ENCODE peak calls at places on chromosome 16, in nine cellular contexts. D is adipocyte, S is pancreas, Y is endodermal cell, Q is body of pancreas, E is GM23338, L is DND-41, C is heart left ventricle, N is cardiac muscle cell. V is an unnamed sample. For H3K36me3, the result is how much of the 10 kb centered on the place peaks cover.

GRCh38 chr16:2529961-2530628 is 1.1 kb downstream of the CEMP1 start:
- DNase-seq in D (no peak), S (peak), Y (no peak), Q (no peak), E (no peak), L (no peak), C (peak), N (no peak), V (no peak)

GRCh38 chr16:80580109-80580832 is 39.5 kb downstream of the DYNLRB2 start:
- DNase-seq in D (no peak), S (no peak), Y (no peak), Q (no peak), E (peak), L (no peak), C (no peak), N (no peak), V (peak)

GRCh38 chr16:79283578-79283977 is 317.0 kb downstream of the MAF start:
- DNase-seq in D (no peak), S (no peak), Y (no peak), Q (no peak), E (no peak), L (peak), C (no peak), N (no peak), V (peak)

GRCh38 chr16:234468-235305 is at the start of gene FAM234A:
- DNase-seq in D (peak), S (peak), Y (peak), Q (peak), E (peak), L (peak), C (peak), N (peak), V (peak)

GRCh38 chr16:81509404-81509803 is 64.8 kb downstream of the CMIP start:
- DNase-seq in D (no peak), S (peak), Y (no peak), Q (no peak), E (no peak), L (no peak), C (no peak), N (no peak), V (no peak)

GRCh38 chr16:47492428-47493357 is 31.6 kb downstream of the PHKB start:
- DNase-seq in D (peak), S (no peak), Y (no peak), Q (peak), E (peak), L (no peak), C (peak), N (no peak), V (no peak)

GRCh38 chr16:7345423-7345822 is 12.8 kb downstream of the RBFOX1 start:
- DNase-seq in D (no peak), S (no peak), Y (no peak), Q (no peak), E (no peak), L (no peak), C (peak), N (no peak), V (no peak)

GRCh38 chr16:82598766-82599165 is 28.0 kb upstream of the CDH13 start:
- DNase-seq in D (no peak), S (no peak), Y (no peak), Q (no peak), E (no peak), L (no peak), C (no peak), N (no peak), V (no peak)

GRCh38 chr16:88508868-88509748 is 56.0 kb downstream of the ZFPM1 start:
- DNase-seq in D (no peak), S (peak), Y (no peak), Q (peak), E (no peak), L (no peak), C (no peak), N (no peak), V (no peak)

GRCh38 chr16:4640572-4641305 is 16.1 kb downstream of the MGRN1 start:
- DNase-seq in D (no peak), S (no peak), Y (peak), Q (no peak), E (no peak), L (no peak), C (no peak), N (no peak), V (no peak)

GRCh38 chr16:81946206-81946605 is 65.1 kb downstream of the SDR42E1 start:
- DNase-seq in D (no peak), S (no peak), Y (no peak), Q (no peak), E (no peak), L (no peak), C (no peak), N (no peak), V (no peak)

GRCh38 chr16:76756951-76757350 is 434.0 kb upstream of the MON1B start:
- DNase-seq in D (no peak), S (no peak), Y (no peak), Q (no peak), E (no peak), L (no peak), C (no peak), N (no peak), V (no peak)

GRCh38 chr16:51556694-51557327 is 405.7 kb upstream of the SALL1 start:
- DNase-seq in D (peak), S (no peak), Y (no peak), Q (peak), E (no peak), L (no peak), C (no peak), N (no peak), V (no peak)

GRCh38 chr16:8660841-8661301 is 13.5 kb upstream of the ABAT start:
- DNase-seq in D (peak), S (peak), Y (peak), Q (peak), E (peak), L (peak), C (no peak), N (peak), V (peak)

GRCh38 chr16:56950881-56951771 is 10.6 kb upstream of the CETP start:
- DNase-seq in D (peak), S (peak), Y (peak), Q (peak), E (peak), L (peak), C (peak), N (peak), V (peak)

GRCh38 chr16:57866529-57866918 is 64.2 kb upstream of the KIFC3 start:
- DNase-seq in D (no peak), S (no peak), Y (peak), Q (no peak), E (no peak), L (no peak), C (no peak), N (no peak), V (no peak)

GRCh38 chr16:4152267-4152666 is 36.0 kb upstream of the ADCY9 start:
- DNase-seq in D (no peak), S (no peak), Y (no peak), Q (no peak), E (no peak), L (no peak), C (peak), N (no peak), V (no peak)

GRCh38 chr16:73019456-73020362 is 28.2 kb downstream of the ZFHX3 start:
- DNase-seq in D (peak), S (no peak), Y (peak), Q (no peak), E (no peak), L (no peak), C (no peak), N (peak), V (no peak)

GRCh38 chr16:15493416-15494181 is 59.2 kb downstream of the BMERB1 start:
- DNase-seq in D (peak), S (no peak), Y (no peak), Q (no peak), E (no peak), L (no peak), C (no peak), N (no peak), V (no peak)

GRCh38 chr16:71303938-71304337 is 14.7 kb upstream of the CMTR2 start:
- DNase-seq in D (no peak), S (no peak), Y (no peak), Q (no peak), E (no peak), L (no peak), C (no peak), N (no peak), V (no peak)

GRCh38 chr16:59611556-59611955 is 877.4 kb upstream of the GOT2 start:
- DNase-seq in D (no peak), S (no peak), Y (no peak), Q (no peak), E (no peak), L (no peak), C (no peak), N (no peak), V (no peak)

GRCh38 chr16:68475071-68475470 is 26.8 kb upstream of the SMPD3 start:
- DNase-seq in D (no peak), S (no peak), Y (no peak), Q (no peak), E (no peak), L (no peak), C (no peak), N (no peak), V (no peak)

GRCh38 chr16:24191876-24192402 is 64.2 kb upstream of the CACNG3 start:
- DNase-seq in D (no peak), S (no peak), Y (no peak), Q (no peak), E (no peak), L (no peak), C (no peak), N (no peak), V (no peak)

GRCh38 chr16:12613992-12614661 is 189.6 kb downstream of the CPPED1 start:
- DNase-seq in D (no peak), S (no peak), Y (peak), Q (no peak), E (no peak), L (no peak), C (no peak), N (no peak), V (no peak)

GRCh38 chr16:81427245-81427644 is 17.4 kb upstream of the CMIP start:
- DNase-seq in D (no peak), S (no peak), Y (no peak), Q (no peak), E (no peak), L (no peak), C (no peak), N (no peak), V (no peak)

GRCh38 chr16:4032768-4033167 is 83.5 kb downstream of the ADCY9 start:
- DNase-seq in D (no peak), S (peak), Y (no peak), Q (peak), E (no peak), L (no peak), C (peak), N (no peak), V (no peak)

GRCh38 chr16:64269756-64270155 is 852.1 kb downstream of the CDH11 start:
- DNase-seq in D (no peak), S (no peak), Y (no peak), Q (no peak), E (no peak), L (no peak), C (no peak), N (no peak), V (no peak)

GRCh38 chr16:57373117-57373947 is 1.0 kb downstream of the CX3CL1 start:
- DNase-seq in D (no peak), S (no peak), Y (no peak), Q (no peak), E (no peak), L (no peak), C (no peak), N (no peak), V (no peak)

GRCh38 chr16:87895641-87896141 is 26.4 kb upstream of the SLC7A5 start:
- DNase-seq in D (peak), S (no peak), Y (no peak), Q (peak), E (no peak), L (peak), C (no peak), N (no peak), V (peak)

DNA sequence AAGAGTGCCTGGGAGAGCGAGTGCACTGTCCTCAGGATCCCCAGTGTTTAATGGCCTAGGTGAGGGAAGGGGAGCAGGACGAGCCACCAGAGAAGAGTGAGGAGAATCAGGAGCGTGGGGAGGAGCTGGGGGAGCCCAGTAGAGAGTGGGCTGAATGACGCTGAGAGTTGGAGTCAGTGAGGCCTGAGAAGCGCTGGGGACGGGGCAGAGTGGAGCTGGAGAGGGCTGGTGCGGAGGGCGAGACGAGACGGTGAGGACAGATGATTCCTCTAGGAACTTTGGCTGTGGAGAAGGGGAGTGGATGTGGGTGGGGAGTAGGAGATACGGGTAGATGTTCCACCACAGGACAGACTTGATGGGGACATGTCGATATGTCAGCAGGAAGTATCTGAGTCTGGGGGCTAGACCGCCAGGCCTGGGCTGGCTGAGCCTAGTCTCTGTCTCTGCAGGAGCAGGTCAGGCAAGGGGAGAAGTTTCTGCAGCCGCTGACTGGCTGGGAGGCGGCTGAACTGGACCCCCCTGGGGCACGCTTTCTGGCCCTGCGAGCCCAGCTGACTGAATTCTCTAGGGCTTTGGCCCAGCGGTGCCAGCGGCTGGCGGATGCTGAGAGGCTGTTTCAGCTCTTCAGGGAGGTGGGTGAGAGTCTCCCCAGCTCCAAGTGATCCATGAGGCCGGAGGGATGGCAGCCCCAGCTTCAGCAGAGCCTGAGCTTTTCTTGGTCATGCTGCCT is 4.7 kb downstream of the PLEKHG4 start:
- DNase-seq in D (no peak), S (no peak), Y (no peak), Q (no peak), E (no peak), L (no peak), C (no peak), N (no peak), V (no peak)
- H3K36me3 ChIP-seq in D (under half), S (under half), Y (under half), Q (under half), E (under half), L (under half), C (under half), N (under half), V (under half)

GRCh38 chr16:67146523-67147357 is 4.1 kb downstream of the B3GNT9 start:
- DNase-seq in D (peak), S (no peak), Y (no peak), Q (no peak), E (no peak), L (no peak), C (no peak), N (no peak), V (no peak)
- H3K36me3 ChIP-seq in D (half or more), S (under half), Y (half or more), Q (under half), E (under half), L (half or more), C (under half), N (under half), V (under half)

DNA sequence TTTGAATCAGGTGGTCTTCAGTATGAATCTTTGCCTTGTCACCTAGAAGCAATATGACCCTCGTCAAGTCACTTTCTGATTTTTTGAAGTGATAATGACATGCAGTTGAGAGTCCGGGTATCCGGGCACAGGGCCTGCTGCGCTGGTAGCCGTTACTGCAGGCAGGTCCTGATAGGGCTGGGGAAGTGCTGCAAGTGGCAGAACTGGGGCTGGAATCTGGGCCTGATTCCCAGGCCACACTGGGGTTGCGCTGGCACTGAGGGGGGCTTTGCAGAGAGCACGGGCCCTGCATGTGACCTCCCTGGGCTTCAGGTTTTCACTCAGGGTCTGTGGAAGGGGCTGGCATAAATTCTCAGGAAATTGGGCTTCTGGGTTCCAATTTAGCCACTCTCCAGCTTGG is 3.0 kb downstream of the PPP4C start:
- DNase-seq in D (no peak), S (peak), Y (no peak), Q (no peak), E (no peak), L (no peak), C (no peak), N (no peak), V (no peak)
- H3K36me3 ChIP-seq in D (under half), S (under half), Y (half or more), Q (under half), E (under half), L (half or more), C (under half), N (under half), V (half or more)

GRCh38 chr16:26454102-26454501 is 612.6 kb upstream of the C16orf82 start:
- DNase-seq in D (no peak), S (no peak), Y (no peak), Q (no peak), E (no peak), L (no peak), C (no peak), N (no peak), V (no peak)
- H3K36me3 ChIP-seq in D (under half), S (under half), Y (under half), Q (under half), E (under half), L (under half), C (under half), N (under half), V (under half)

GRCh38 chr16:25257956-25258855 is 561 bp upstream of the ZKSCAN2 start:
- DNase-seq in D (no peak), S (peak), Y (peak), Q (peak), E (peak), L (peak), C (no peak), N (peak), V (peak)

GRCh38 chr16:25257504-25257955 is at the start of gene ZKSCAN2:
- DNase-seq in D (peak), S (peak), Y (peak), Q (peak), E (peak), L (peak), C (peak), N (peak), V (peak)

GRCh38 chr16:25256821-25257503 is 683 bp downstream of the ZKSCAN2 start:
- DNase-seq in D (peak), S (no peak), Y (peak), Q (no peak), E (peak), L (peak), C (no peak), N (peak), V (no peak)

GRCh38 chr16:25258856-25259179 is 1.2 kb upstream of the ZKSCAN2 start:
- DNase-seq in D (no peak), S (no peak), Y (peak), Q (no peak), E (no peak), L (peak), C (no peak), N (no peak), V (peak)

DNA sequence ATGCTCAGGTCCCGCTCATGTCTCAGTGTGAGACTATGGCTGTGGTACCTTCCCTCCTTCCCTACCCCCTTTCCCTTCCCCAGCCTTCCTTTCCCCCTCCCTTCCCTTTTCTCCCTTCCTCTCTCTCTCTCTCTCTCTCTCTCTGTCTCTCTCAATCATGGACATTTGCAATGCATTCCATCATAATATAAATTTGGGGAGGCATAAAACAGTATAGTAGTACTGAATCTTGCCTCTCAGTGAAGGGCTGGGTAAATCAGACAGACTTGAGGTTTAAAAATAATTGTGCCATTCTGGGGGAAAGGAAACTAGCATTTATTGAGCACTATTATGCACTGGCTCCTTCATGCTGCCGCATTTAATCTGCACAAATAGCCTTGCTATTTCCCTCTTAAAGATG is 4.3 kb downstream of the ZKSCAN2 start:
- DNase-seq in D (no peak), S (no peak), Y (no peak), Q (no peak), E (no peak), L (no peak), C (no peak), N (no peak), V (no peak)
- H3K36me3 ChIP-seq in D (under half), S (under half), Y (half or more), Q (under half), E (under half), L (half or more), C (under half), N (under half), V (under half)

GRCh38 chr16:85989863-85990643 is 91.1 kb downstream of the IRF8 start:
- DNase-seq in D (no peak), S (no peak), Y (peak), Q (no peak), E (no peak), L (no peak), C (no peak), N (no peak), V (no peak)
- H3K36me3 ChIP-seq in D (under half), S (under half), Y (under half), Q (under half), E (under half), L (under half), C (under half), N (under half), V (under half)